ENCODE peak calls at places on chromosomes 12 and 14, in six cellular contexts. Z is GM10248, M is astrocyte of the spinal cord, K is breast epithelium, R is lower leg skin, E is progenitor cell of endocrine pancreas. F is an unnamed sample.

GRCh38 chr14:101589486-101590015 is 28.3 kb downstream of the DIO3 start:
- DNase-seq in E (no peak), R (no peak), K (no peak), Z (no peak), M (no peak), F (no peak)

GRCh38 chr12:29726321-29726692 is 57.4 kb downstream of the TMTC1 start:
- DNase-seq in K (no peak), M (peak), R (no peak), Z (no peak), E (no peak), F (no peak)

GRCh38 chr14:49306152-49306751 is 279.9 kb downstream of the RPS29 start:
- DNase-seq in Z (peak), E (no peak), K (no peak), R (no peak), M (peak), F (no peak)

GRCh38 chr14:104705340-104706047 is 16.1 kb downstream of the INF2 start:
- DNase-seq in K (no peak), R (no peak), Z (no peak), M (no peak), E (no peak), F (no peak)

GRCh38 chr14:23548351-23549318 is 2.9 kb downstream of the ZFHX2 start:
- DNase-seq in R (no peak), Z (no peak), M (peak), K (no peak), E (no peak), F (no peak)

GRCh38 chr12:70692681-70693288 is 55.6 kb upstream of the PTPRB start:
- DNase-seq in Z (no peak), R (no peak), M (peak), K (no peak), E (no peak), F (no peak)

GRCh38 chr12:5515458-5515857 is 83.5 kb downstream of the NTF3 start:
- DNase-seq in R (no peak), M (no peak), E (no peak), K (no peak), Z (no peak), F (no peak)

GRCh38 chr14:91140672-91141071 is 26.8 kb downstream of the DGLUCY start:
- DNase-seq in E (no peak), R (no peak), M (peak), Z (no peak), K (no peak), F (no peak)

GRCh38 chr14:67461341-67461985 is 27.1 kb downstream of the TMEM229B start:
- DNase-seq in R (no peak), Z (no peak), K (no peak), M (no peak), E (no peak), F (no peak)

GRCh38 chr12:21615441-21615840 is 10.8 kb upstream of the GYS2 start:
- DNase-seq in E (no peak), M (no peak), K (no peak), R (no peak), Z (no peak), F (no peak)

GRCh38 chr12:81798294-81798693 is 39.1 kb upstream of the PPFIA2 start:
- DNase-seq in E (no peak), K (no peak), M (no peak), Z (no peak), R (no peak), F (no peak)

GRCh38 chr12:81800298-81801148 is 41.4 kb upstream of the PPFIA2 start:
- DNase-seq in M (peak), E (no peak), R (no peak), Z (no peak), K (no peak), F (no peak)

GRCh38 chr12:81792666-81793065 is 33.5 kb upstream of the PPFIA2 start:
- DNase-seq in Z (no peak), R (no peak), E (no peak), K (no peak), M (no peak), F (no peak)

DNA sequence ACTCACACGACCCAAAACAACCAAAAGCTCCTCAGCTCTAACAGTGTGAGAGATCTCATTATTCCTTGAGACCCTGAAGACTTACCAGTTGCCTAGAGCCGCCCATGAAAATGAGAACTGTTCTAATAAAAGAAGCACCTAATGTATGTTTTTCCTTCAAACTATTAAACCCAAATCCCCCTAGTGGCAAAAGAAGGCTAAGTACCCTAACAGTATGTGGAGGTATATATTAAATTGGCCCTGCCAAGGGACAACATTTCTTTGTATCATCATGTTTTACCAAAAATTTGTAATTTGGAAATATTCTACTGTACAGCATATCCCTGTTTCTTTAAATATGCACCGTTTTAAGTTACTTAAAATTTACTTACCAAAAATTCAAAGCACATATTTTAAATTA is 38.0 kb upstream of the PPFIA2 start:
- DNase-seq in R (no peak), M (peak), K (no peak), Z (no peak), E (no peak), F (no peak)
- TF ChIP-seq CTCF in R (no peak), M (peak), K (no peak), Z (peak), E (peak), F (no peak)

GRCh38 chr12:92603741-92604432 is 98.9 kb upstream of the PLEKHG7 start:
- DNase-seq in Z (no peak), M (no peak), K (no peak), R (no peak), E (no peak), F (no peak)
- TF ChIP-seq CTCF in Z (no peak), M (peak), K (no peak), R (no peak), E (peak), F (no peak)

GRCh38 chr12:13183621-13184020 is 12.9 kb upstream of the EMP1 start:
- DNase-seq in E (no peak), Z (no peak), M (no peak), R (no peak), K (no peak), F (no peak)

GRCh38 chr12:13186292-13186691 is 10.2 kb upstream of the EMP1 start:
- DNase-seq in M (no peak), K (no peak), R (no peak), E (no peak), Z (no peak), F (no peak)

GRCh38 chr12:13190275-13190674 is 6.3 kb upstream of the EMP1 start:
- DNase-seq in Z (no peak), M (no peak), R (no peak), K (no peak), E (no peak), F (no peak)

GRCh38 chr12:13189254-13189653 is 7.3 kb upstream of the EMP1 start:
- DNase-seq in E (no peak), R (no peak), M (no peak), Z (no peak), K (no peak), F (no peak)

DNA sequence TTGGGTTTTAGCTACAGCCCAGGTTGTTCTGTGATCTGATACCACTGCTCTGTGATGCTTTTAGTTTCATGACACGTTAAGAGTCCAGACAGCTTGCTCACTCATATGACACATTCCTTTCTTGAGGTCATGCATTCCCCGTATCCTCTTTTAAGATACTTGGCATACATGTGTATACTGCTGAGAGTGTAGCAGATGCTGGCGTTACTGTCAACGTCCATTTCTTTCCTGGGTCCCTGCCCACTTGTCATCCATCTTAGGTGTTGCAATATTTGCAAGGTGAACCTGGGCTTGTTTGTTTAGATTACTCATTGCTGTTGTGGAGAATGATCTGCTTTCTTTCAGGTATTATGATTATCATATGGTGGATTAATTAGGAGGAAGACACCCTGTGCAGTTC is 9.1 kb upstream of the EMP1 start:
- DNase-seq in M (peak), E (no peak), Z (no peak), K (no peak), R (no peak), F (no peak)
- TF ChIP-seq CTCF in M (no peak), E (no peak), Z (no peak), K (no peak), R (no peak), F (no peak)

GRCh38 chr14:97251423-97252155 is 454.4 kb downstream of the VRK1 start:
- DNase-seq in Z (no peak), R (no peak), M (no peak), E (no peak), K (no peak), F (no peak)
- TF ChIP-seq CTCF in Z (no peak), R (no peak), M (no peak), E (no peak), K (no peak), F (no peak)

GRCh38 chr14:92323031-92323915 is at the start of gene SLC24A4:
- DNase-seq in M (no peak), K (no peak), R (no peak), E (peak), Z (peak), F (no peak)

GRCh38 chr14:92322516-92322915 is 449 bp upstream of the SLC24A4 start:
- DNase-seq in E (no peak), K (no peak), Z (no peak), M (no peak), R (no peak), F (no peak)

GRCh38 chr14:92323916-92324818 is 1.2 kb downstream of the SLC24A4 start:
- DNase-seq in E (no peak), K (no peak), R (no peak), M (no peak), Z (no peak), F (no peak)

GRCh38 chr14:92328664-92329255 is 5.8 kb downstream of the SLC24A4 start:
- DNase-seq in M (no peak), E (no peak), Z (no peak), R (no peak), K (no peak), F (no peak)

GRCh38 chr14:92325835-92326234 is 2.9 kb downstream of the SLC24A4 start:
- DNase-seq in M (no peak), R (no peak), E (no peak), Z (no peak), K (no peak), F (no peak)
- TF ChIP-seq CTCF in M (peak), R (no peak), E (no peak), Z (no peak), K (no peak), F (no peak)

DNA sequence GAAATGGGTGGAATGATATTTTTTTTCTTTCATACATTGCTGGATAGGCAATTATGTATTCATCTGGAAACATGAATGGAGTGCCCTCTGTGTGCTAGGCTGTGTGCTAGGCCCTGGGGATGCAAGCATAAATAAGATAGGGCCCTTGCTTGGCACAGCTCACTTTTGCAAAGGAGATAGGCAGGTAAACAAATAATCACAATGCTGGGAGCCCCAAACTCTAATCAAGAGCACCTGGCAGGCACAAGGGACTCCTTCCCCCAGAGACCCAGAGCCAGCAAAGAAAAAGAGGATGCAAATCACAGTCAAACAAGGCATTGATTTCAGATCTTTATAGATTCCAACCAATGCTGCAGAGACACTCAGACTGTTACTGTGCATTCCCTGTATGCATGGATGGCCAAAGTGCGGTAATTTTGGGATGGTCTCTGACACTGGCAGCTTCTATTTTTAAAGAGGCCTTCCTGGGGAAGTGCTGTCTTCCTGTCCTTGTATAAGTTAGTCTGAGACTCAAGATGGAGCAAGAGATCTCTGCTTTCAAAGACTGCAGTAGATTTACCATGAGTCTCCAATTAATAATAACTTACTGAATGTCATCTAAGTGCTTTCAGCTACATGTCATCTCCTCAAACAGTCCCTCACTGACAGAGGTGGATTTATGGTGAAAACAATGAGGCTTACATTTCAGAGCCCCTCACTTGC is 45.1 kb upstream of the CPM start:
- DNase-seq in M (no peak), E (no peak), Z (no peak), R (no peak), K (no peak), F (no peak)
- TF ChIP-seq CTCF in M (no peak), E (no peak), Z (no peak), R (no peak), K (no peak), F (no peak)

GRCh38 chr12:51821423-51822260 is 26.9 kb downstream of the FIGNL2 start:
- DNase-seq in E (no peak), M (no peak), Z (no peak), R (no peak), K (no peak), F (no peak)

GRCh38 chr12:51825216-51825615 is 23.3 kb downstream of the FIGNL2 start:
- DNase-seq in E (no peak), Z (no peak), M (no peak), K (no peak), R (no peak), F (no peak)

GRCh38 chr12:51822261-51822616 is 26.3 kb downstream of the FIGNL2 start:
- DNase-seq in K (no peak), R (no peak), E (no peak), M (no peak), Z (no peak), F (no peak)

GRCh38 chr12:51822956-51823355 is 25.6 kb downstream of the FIGNL2 start:
- DNase-seq in E (no peak), R (no peak), Z (no peak), M (no peak), K (no peak), F (no peak)

GRCh38 chr12:51823875-51824565 is 24.5 kb downstream of the FIGNL2 start:
- DNase-seq in Z (no peak), M (peak), E (no peak), R (no peak), K (no peak), F (no peak)
- TF ChIP-seq CTCF in Z (peak), M (peak), E (peak), R (no peak), K (peak), F (no peak)